ENCODE peak calls at places on chromosomes 2 and 18, in eight cellular contexts. K is fibroblast of the aortic adventitia, F is pancreas, W is GDM1, J is AG08395, R is T-helper 9 cell, V is dermis microvascular lymphatic vessel endothelial cell, P is WTC11. H is an unnamed sample.
A peak's percentile ranks its signal among the peaks of the same experiment; 100 is the strongest.

GRCh38 chr18:48049757-48050156 is 119.3 kb upstream of the SMAD2 start:
- DNase-seq in F (no peak), J (no peak), K (no peak), R (no peak), V (no peak), W (no peak), P (no peak), H (no peak)

GRCh38 chr2:75146221-75146902 is 53.0 kb downstream of the TACR1 start:
- DNase-seq in F (no peak), K (no peak), V (no peak), R (no peak), J (no peak), P (no peak), W (no peak), H (no peak)

GRCh38 chr2:129923265-129924141 is 56.0 kb upstream of the RAB6C start:
- DNase-seq in J (peak; percentile 53), P (peak; percentile 90), R (no peak), F (peak; percentile 52), K (peak; percentile 58), W (no peak), V (peak; percentile 11), H (peak; percentile 9)

GRCh38 chr2:51612387-51612786 is 580.5 kb upstream of the NRXN1 start:
- DNase-seq in K (no peak), V (no peak), F (no peak), J (no peak), W (no peak), R (no peak), P (no peak), H (no peak)

GRCh38 chr2:13821255-13821880 is 811.1 kb upstream of the LRATD1 start:
- DNase-seq in F (no peak), W (no peak), K (peak; percentile 93), J (peak; percentile 67), R (no peak), V (no peak), P (no peak), H (no peak)

GRCh38 chr18:45562567-45563479 is 52.5 kb upstream of the SLC14A2 start:
- DNase-seq in W (no peak), V (no peak), P (no peak), R (no peak), J (no peak), K (no peak), F (no peak), H (no peak)

GRCh38 chr2:43081131-43081745 is 145.2 kb downstream of the ZFP36L2 start:
- DNase-seq in F (no peak), P (no peak), W (no peak), R (no peak), J (no peak), V (no peak), K (no peak), H (no peak)

GRCh38 chr2:1690056-1690775 is 54.1 kb downstream of the PXDN start:
- DNase-seq in J (no peak), P (no peak), R (no peak), F (no peak), K (no peak), W (no peak), V (no peak), H (no peak)

GRCh38 chr18:56748698-56749268 is 97.6 kb downstream of the WDR7 start:
- DNase-seq in K (peak; percentile 71), W (no peak), J (peak; percentile 42), P (no peak), V (peak; percentile 30), R (no peak), F (no peak), H (peak; percentile 20)

GRCh38 chr2:155708052-155708451 is 624.5 kb downstream of the NR4A2 start:
- DNase-seq in F (no peak), W (no peak), K (no peak), R (no peak), J (no peak), V (no peak), P (no peak), H (no peak)

GRCh38 chr18:10060469-10060782 is 146.6 kb downstream of the VAPA start:
- DNase-seq in W (no peak), V (no peak), F (no peak), K (no peak), R (no peak), J (no peak), P (no peak), H (no peak)

GRCh38 chr2:154697422-154698237 is 865 bp upstream of the KCNJ3 start:
- DNase-seq in W (no peak), V (no peak), F (peak; percentile 51), K (no peak), R (no peak), J (no peak), P (peak; percentile 55), H (no peak)

GRCh38 chr2:192413812-192414424 is 219.2 kb upstream of the TMEFF2 start:
- DNase-seq in R (no peak), F (peak; percentile 7), P (no peak), K (no peak), V (no peak), J (no peak), W (no peak), H (no peak)

GRCh38 chr2:111919794-111920608 is 21.6 kb downstream of the MERTK start:
- DNase-seq in K (no peak), P (no peak), W (no peak), F (peak; percentile 76), V (no peak), R (no peak), J (no peak), H (no peak)

GRCh38 chr2:182826051-182826450 is 40.4 kb downstream of the FRZB start:
- DNase-seq in V (no peak), W (no peak), P (no peak), J (no peak), F (no peak), K (no peak), R (no peak), H (no peak)

GRCh38 chr2:192194065-192194865 is 468 bp downstream of the TMEFF2 start:
- DNase-seq in R (peak; percentile 3), J (peak; percentile 24), W (no peak), P (peak; percentile 14), K (peak; percentile 25), V (no peak), F (peak; percentile 11), H (no peak)

GRCh38 chr2:66192888-66193287 is 242.0 kb upstream of the MEIS1 start:
- DNase-seq in V (no peak), J (no peak), F (no peak), K (no peak), R (no peak), W (no peak), P (no peak), H (no peak)

GRCh38 chr18:55265916-55266488 is 306.7 kb upstream of the CCDC68 start:
- DNase-seq in P (no peak), W (no peak), J (no peak), K (no peak), R (no peak), V (no peak), F (no peak), H (peak; percentile 93)

GRCh38 chr2:98658816-98659486 is 50.6 kb downstream of the UNC50 start:
- DNase-seq in F (no peak), V (no peak), K (no peak), R (no peak), P (no peak), J (no peak), W (no peak), H (no peak)

GRCh38 chr18:54222922-54223567 is 1.4 kb downstream of the MBD2 start:
- DNase-seq in J (no peak), W (no peak), K (peak; percentile 2), V (no peak), F (no peak), P (no peak), R (peak; percentile 35), H (no peak)

GRCh38 chr2:110991951-110992350 is 128.8 kb upstream of the BCL2L11 start:
- DNase-seq in K (no peak), J (no peak), V (no peak), P (no peak), F (no peak), R (no peak), W (no peak), H (no peak)

GRCh38 chr18:63316612-63317555 is 2.7 kb downstream of the BCL2 start:
- DNase-seq in W (no peak), K (no peak), F (no peak), J (no peak), V (no peak), R (no peak), P (no peak), H (no peak)

GRCh38 chr18:3012920-3013810 is at the start of gene LPIN2:
- DNase-seq in F (peak; percentile 100), W (peak; percentile 95), J (peak; percentile 96), K (peak; percentile 97), P (peak; percentile 96), V (peak; percentile 91), R (peak; percentile 91), H (peak; percentile 78)

GRCh38 chr18:10170375-10170774 is 256.6 kb downstream of the VAPA start:
- DNase-seq in J (no peak), W (no peak), P (no peak), R (no peak), V (peak; percentile 60), F (no peak), K (peak; percentile 45), H (no peak)

GRCh38 chr18:75314117-75314516 is 103.5 kb downstream of the TSHZ1 start:
- DNase-seq in F (no peak), V (no peak), J (no peak), R (no peak), P (no peak), K (no peak), W (no peak), H (no peak)

GRCh38 chr2:120552800-120553471 is 182.7 kb upstream of the GLI2 start:
- DNase-seq in P (peak; percentile 94), J (peak; percentile 66), K (peak; percentile 44), W (no peak), R (no peak), F (peak; percentile 96), V (peak; percentile 98), H (no peak)

GRCh38 chr2:84481702-84482101 is 22.6 kb upstream of the SUCLG1 start:
- DNase-seq in K (peak; percentile 77), R (no peak), J (peak; percentile 90), F (no peak), W (no peak), P (no peak), V (no peak), H (no peak)

GRCh38 chr18:45517181-45517741 is 98.0 kb upstream of the SLC14A2 start:
- DNase-seq in W (no peak), V (no peak), K (peak; percentile 67), R (no peak), F (no peak), J (peak; percentile 49), P (no peak), H (no peak)

GRCh38 chr2:57759822-57760300 is 286.7 kb upstream of the VRK2 start:
- DNase-seq in W (peak; percentile 61), R (peak; percentile 64), K (peak; percentile 77), F (peak; percentile 85), P (peak; percentile 94), J (peak; percentile 82), V (peak; percentile 32), H (peak; percentile 59)

GRCh38 chr2:149832256-149832655 is 244.7 kb upstream of the MMADHC start:
- DNase-seq in J (no peak), V (no peak), K (peak; percentile 3), P (no peak), F (no peak), W (no peak), R (no peak), H (no peak)

GRCh38 chr2:175275499-175275898 is 94.0 kb upstream of the ATP5MC3 start:
- DNase-seq in V (no peak), P (no peak), F (no peak), J (no peak), W (no peak), K (no peak), R (no peak), H (no peak)

GRCh38 chr2:54601339-54601738 is 122.1 kb upstream of the EML6 start:
- DNase-seq in K (peak; percentile 51), R (no peak), W (no peak), J (peak; percentile 16), F (no peak), V (no peak), P (no peak), H (no peak)

GRCh38 chr18:48914581-48915251 is 36.0 kb downstream of the SMAD7 start:
- DNase-seq in K (no peak), J (no peak), W (no peak), V (no peak), F (no peak), P (no peak), R (no peak), H (no peak)

GRCh38 chr2:127679680-127680361 is 4.5 kb upstream of the LIMS2 start:
- DNase-seq in V (no peak), K (no peak), P (no peak), R (no peak), W (no peak), F (no peak), J (no peak), H (no peak)

H was measured in HFF-Myc.